ENCODE peak calls at places on chromosomes 7 and 10, in four cellular contexts. B is IMR-90, N is H1, F is H9. U is an unnamed sample.

GRCh38 chr10:119413738-119414611 is 128.5 kb downstream of the RGS10 start:
- DNase-seq in B (peak; percentile 99), N (no peak), F (no peak), U (no peak)

GRCh38 chr7:16660702-16661464 is 14.9 kb downstream of the BZW2 start:
- DNase-seq in B (peak; percentile 86), N (no peak), F (no peak), U (no peak)

GRCh38 chr7:11328309-11328708 is 354.6 kb downstream of the PHF14 start:
- DNase-seq in B (no peak), N (no peak), F (no peak), U (peak; percentile 86)

GRCh38 chr10:96906864-96907263 is 74.8 kb downstream of the LCOR start:
- DNase-seq in B (no peak), N (no peak), F (no peak), U (peak; percentile 24)

GRCh38 chr7:111668711-111669110 is 106.4 kb upstream of the IMMP2L start:
- DNase-seq in B (no peak), N (no peak), F (no peak), U (no peak)

GRCh38 chr7:157570531-157571200 is 233.9 kb downstream of the DNAJB6 start:
- DNase-seq in B (no peak), N (no peak), F (no peak), U (no peak)

GRCh38 chr10:11454160-11454559 is 157.3 kb downstream of the USP6NL start:
- DNase-seq in B (no peak), N (peak; percentile 38), F (peak; percentile 12), U (no peak)

GRCh38 chr10:88932539-88933256 is 19.9 kb downstream of the ACTA2 start:
- DNase-seq in B (peak; percentile 87), N (peak; percentile 52), F (peak; percentile 73), U (peak; percentile 91)

GRCh38 chr7:15801565-15801964 is 115.1 kb upstream of the MEOX2 start:
- DNase-seq in B (peak; percentile 49), N (no peak), F (no peak), U (no peak)

GRCh38 chr7:41097501-41097900 is 605.4 kb downstream of the INHBA start:
- DNase-seq in B (peak; percentile 95), N (no peak), F (no peak), U (no peak)

GRCh38 chr10:73879296-73880173 is 5.2 kb upstream of the CAMK2G start:
- DNase-seq in B (peak; percentile 75), N (peak; percentile 87), F (peak; percentile 86), U (peak; percentile 90)

GRCh38 chr10:58674260-58674659 is 161.6 kb downstream of the BICC1 start:
- DNase-seq in B (peak; percentile 61), N (no peak), F (no peak), U (no peak)

GRCh38 chr7:518630-519428 is 817 bp downstream of the PDGFA start:
- DNase-seq in B (peak; percentile 71), N (peak; percentile 74), F (peak; percentile 74), U (peak; percentile 68)

GRCh38 chr7:152336754-152337368 is 98.9 kb downstream of the KMT2C start:
- DNase-seq in B (peak; percentile 48), N (no peak), F (peak; percentile 38), U (peak; percentile 65)

GRCh38 chr7:137591444-137591843 is 247.9 kb upstream of the PTN start:
- DNase-seq in B (peak; percentile 84), N (no peak), F (peak; percentile 37), U (peak; percentile 61)

GRCh38 chr10:102433619-102434046 is 1.3 kb upstream of the CUEDC2 start:
- DNase-seq in B (no peak), N (no peak), F (no peak), U (no peak)

GRCh38 chr7:102897211-102897621 is 15.6 kb upstream of the LRRC17 start:
- DNase-seq in B (no peak), N (no peak), F (no peak), U (no peak)

GRCh38 chr10:129685271-129685670 is 218.2 kb downstream of the MGMT start:
- DNase-seq in B (no peak), N (no peak), F (peak; percentile 24), U (no peak)

GRCh38 chr10:75568721-75569120 is 137.3 kb downstream of the LRMDA start:
- DNase-seq in B (no peak), N (no peak), F (no peak), U (no peak)

GRCh38 chr10:50496228-50496627 is 127.5 kb downstream of the SGMS1 start:
- DNase-seq in B (no peak), N (no peak), F (no peak), U (no peak)
- H3K4me2 ChIP-seq in B (no peak overlapping the region), N (no peak overlapping the region), F (no peak overlapping the region), U (no peak overlapping the region)

DNA sequence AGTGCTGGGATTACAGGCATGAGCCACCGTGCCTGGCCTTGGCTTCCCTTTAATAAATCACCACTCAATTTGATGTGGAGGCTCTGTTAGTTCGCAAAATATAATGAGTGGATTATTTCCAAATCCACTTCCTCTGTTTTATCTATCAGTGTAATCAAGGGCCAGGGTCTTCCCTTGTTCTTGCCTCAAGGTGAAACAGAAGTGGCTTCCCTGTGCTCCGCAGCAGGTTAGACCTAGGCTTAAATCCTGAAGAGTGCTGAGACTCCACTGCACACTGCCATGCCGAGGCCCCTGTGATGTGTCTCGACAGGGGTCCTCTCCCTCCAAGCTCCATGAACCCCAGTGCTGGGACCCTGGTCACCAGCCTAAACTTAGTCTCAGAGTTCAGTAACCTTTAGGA is 59.0 kb downstream of the MDH2 start:
- DNase-seq in B (no peak), N (no peak), F (no peak), U (no peak)
- H3K56ac ChIP-seq in B (no peak overlapping the region), N (no peak overlapping the region), F (no peak overlapping the region), U (no peak overlapping the region)

GRCh38 chr10:33025039-33025438 is 67.0 kb upstream of the ITGB1 start:
- DNase-seq in B (no peak), N (no peak), F (no peak), U (no peak)

GRCh38 chr10:33027088-33027487 is 69.1 kb upstream of the ITGB1 start:
- DNase-seq in B (no peak), N (no peak), F (no peak), U (no peak)

GRCh38 chr10:33026422-33026821 is 68.4 kb upstream of the ITGB1 start:
- DNase-seq in B (no peak), N (no peak), F (no peak), U (no peak)

GRCh38 chr10:33025910-33026309 is 67.9 kb upstream of the ITGB1 start:
- DNase-seq in B (no peak), N (no peak), F (no peak), U (no peak)

DNA sequence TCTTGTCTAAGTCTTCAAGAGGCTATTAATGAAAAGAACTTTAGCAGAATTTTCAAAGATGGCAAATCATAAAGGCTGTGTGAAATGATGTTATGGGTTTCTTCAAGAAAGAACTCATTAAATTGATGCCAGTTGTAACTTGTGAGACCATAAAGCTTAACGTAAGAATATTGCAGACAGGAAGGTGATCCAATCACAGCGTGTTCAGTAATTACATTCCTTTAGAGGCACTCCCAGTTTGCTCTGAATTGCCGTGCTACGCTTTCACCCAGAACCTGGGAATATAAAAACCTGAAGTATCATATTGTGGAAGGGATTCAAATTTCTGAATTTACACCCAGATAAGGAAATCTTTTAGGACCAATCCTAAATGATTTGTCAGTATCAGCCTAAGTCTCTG is 64.1 kb upstream of the ITGB1 start:
- DNase-seq in B (no peak), N (no peak), F (no peak), U (no peak)
- H3K4me2 ChIP-seq in B (no peak overlapping the region), N (no peak overlapping the region), F (no peak overlapping the region), U (no peak overlapping the region)

GRCh38 chr10:127866276-127867013 is 26.3 kb downstream of the CLRN3 start:
- DNase-seq in B (no peak), N (no peak), F (no peak), U (no peak)

GRCh38 chr10:127867805-127868204 is 24.9 kb downstream of the CLRN3 start:
- DNase-seq in B (no peak), N (no peak), F (no peak), U (no peak)

GRCh38 chr10:127860632-127861031 is 32.1 kb downstream of the CLRN3 start:
- DNase-seq in B (no peak), N (no peak), F (no peak), U (no peak)

DNA sequence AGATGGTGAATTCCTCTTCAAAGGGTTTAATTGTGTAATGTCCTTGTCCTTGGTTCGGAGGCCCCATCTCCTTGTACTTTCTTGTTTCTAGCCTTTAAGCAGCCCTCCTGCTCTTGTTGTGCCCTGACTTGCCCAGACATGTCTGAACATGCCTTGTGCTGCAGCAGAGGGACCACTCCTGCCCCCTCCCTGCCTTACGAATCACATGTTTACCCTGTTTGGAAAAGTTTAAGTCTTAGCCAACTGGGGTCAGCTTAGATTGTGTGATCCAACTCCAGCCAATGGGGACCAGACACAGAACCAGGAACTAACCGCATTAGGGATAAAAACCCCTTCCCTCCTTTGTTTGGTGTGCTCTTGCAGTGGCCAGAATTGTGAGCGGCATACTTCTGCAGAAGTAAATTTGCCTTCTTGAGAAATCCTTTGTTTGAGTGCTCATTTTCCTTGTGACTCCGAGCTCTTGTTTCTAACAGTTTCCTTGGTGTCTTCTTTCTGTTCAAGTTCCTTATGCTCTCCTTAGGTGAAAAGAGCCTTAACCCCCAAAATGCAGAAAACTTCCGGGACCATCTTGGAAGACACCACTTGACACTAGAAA is 29.4 kb downstream of the CLRN3 start:
- DNase-seq in B (peak; percentile 6), N (no peak), F (peak; percentile 73), U (peak; percentile 8)
- H3K56ac ChIP-seq in B (no peak overlapping the region), N (no peak overlapping the region), F (no peak overlapping the region), U (no peak overlapping the region)

GRCh38 chr7:22443370-22444180 is 56.4 kb downstream of the STEAP1B start:
- DNase-seq in B (peak; percentile 35), N (no peak), F (no peak), U (no peak)

GRCh38 chr7:22442887-22443369 is 57.1 kb downstream of the STEAP1B start:
- DNase-seq in B (no peak), N (no peak), F (no peak), U (peak; percentile 28)

GRCh38 chr7:22445871-22446270 is 54.1 kb downstream of the STEAP1B start:
- DNase-seq in B (no peak), N (no peak), F (no peak), U (no peak)

GRCh38 chr7:22445140-22445722 is 54.8 kb downstream of the STEAP1B start:
- DNase-seq in B (peak; percentile 8), N (no peak), F (peak; percentile 61), U (no peak)

DNA sequence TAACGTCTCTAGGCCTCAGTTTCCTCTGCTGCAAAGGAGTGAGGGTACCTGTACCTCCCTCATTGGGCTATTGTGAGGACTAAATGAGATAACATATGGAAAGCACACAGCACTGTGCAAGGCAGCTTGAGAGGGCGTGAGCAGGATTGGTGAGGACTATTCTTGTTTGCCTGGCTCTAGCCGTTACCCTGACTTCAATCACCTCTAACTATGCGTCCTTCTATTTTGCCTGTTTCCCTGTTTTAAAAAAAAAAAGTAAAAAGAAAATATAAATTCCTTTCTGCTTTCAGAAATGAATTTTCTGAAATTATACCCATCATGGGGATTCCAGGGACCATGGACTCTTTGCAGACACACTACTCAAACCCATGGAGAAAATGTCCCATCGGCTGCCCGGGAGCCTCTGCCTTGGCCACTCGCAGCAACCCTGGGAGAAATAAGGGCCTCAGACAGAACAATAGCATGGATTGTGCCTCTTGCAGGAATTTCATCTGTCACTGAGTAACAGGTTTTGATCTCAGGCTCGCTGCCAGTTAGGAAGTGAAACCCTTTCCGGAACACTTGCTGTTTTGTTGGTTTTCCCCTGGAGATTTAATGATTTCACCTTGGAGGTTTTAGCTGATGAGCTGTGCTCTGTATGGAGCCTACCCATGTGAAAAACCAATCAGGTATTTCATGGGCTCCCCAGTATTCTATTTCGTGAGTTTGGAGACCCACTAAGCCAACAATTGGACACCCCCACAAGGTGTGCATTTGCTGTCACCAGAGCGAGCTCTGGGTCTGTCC is 55.6 kb downstream of the STEAP1B start:
- DNase-seq in B (no peak), N (no peak), F (no peak), U (no peak)
- H3K4me2 ChIP-seq in B (no peak overlapping the region), N (no peak overlapping the region), F (no peak overlapping the region), U (no peak overlapping the region)

U was measured in mesendoderm.